ENCODE peak calls at places on chromosome 5, in four cellular contexts. One of them, this sample, is unnamed.

GRCh38 chr5:96716716-96717115 is 54.5 kb downstream of the CAST start:
- DNase-seq in K562: no peak
- DNase-seq in H1: no peak
- DNase-seq in GM12878: no peak
- DNase-seq in this sample: no peak

GRCh38 chr5:60541980-60542379 is 158.0 kb downstream of the DEPDC1B start:
- DNase-seq in K562: no peak
- DNase-seq in H1: no peak
- DNase-seq in GM12878: peak
- DNase-seq in this sample: peak

GRCh38 chr5:122138356-122138755 is 9.0 kb downstream of the ZNF474 start:
- DNase-seq in K562: no peak
- DNase-seq in H1: no peak
- DNase-seq in GM12878: no peak
- DNase-seq in this sample: no peak

GRCh38 chr5:136066705-136067271 is 38.0 kb downstream of the TGFBI start:
- DNase-seq in K562: no peak
- DNase-seq in H1: no peak
- DNase-seq in GM12878: no peak
- DNase-seq in this sample: peak

GRCh38 chr5:113047234-113047633 is 70.6 kb downstream of the DCP2 start:
- DNase-seq in K562: peak
- DNase-seq in H1: no peak
- DNase-seq in GM12878: no peak
- DNase-seq in this sample: no peak

GRCh38 chr5:176906126-176906525 is 7.0 kb upstream of the HK3 start:
- DNase-seq in K562: no peak
- DNase-seq in H1: no peak
- DNase-seq in GM12878: no peak
- DNase-seq in this sample: no peak

GRCh38 chr5:61931236-61931635 is 374.8 kb upstream of the KIF2A start:
- DNase-seq in K562: no peak
- DNase-seq in H1: no peak
- DNase-seq in GM12878: no peak
- DNase-seq in this sample: no peak

GRCh38 chr5:168076561-168076991 is 214.9 kb upstream of the WWC1 start:
- DNase-seq in K562: no peak
- DNase-seq in H1: peak
- DNase-seq in GM12878: no peak
- DNase-seq in this sample: peak

GRCh38 chr5:76114192-76114795 is 31.1 kb downstream of the SV2C start:
- DNase-seq in K562: no peak
- DNase-seq in H1: no peak
- DNase-seq in GM12878: no peak
- DNase-seq in this sample: no peak

GRCh38 chr5:159209438-159210305 is at the start of gene RNF145:
- DNase-seq in K562: peak
- DNase-seq in H1: peak
- DNase-seq in GM12878: peak
- DNase-seq in this sample: peak

GRCh38 chr5:82676663-82677062 is 398.5 kb upstream of the RPS23 start:
- DNase-seq in K562: no peak
- DNase-seq in H1: no peak
- DNase-seq in GM12878: peak
- DNase-seq in this sample: no peak

GRCh38 chr5:135016926-135017325 is 17.1 kb downstream of the PITX1 start:
- DNase-seq in K562: no peak
- DNase-seq in H1: peak
- DNase-seq in GM12878: no peak
- DNase-seq in this sample: no peak

GRCh38 chr5:107894361-107894760 is 223.6 kb upstream of the EFNA5 start:
- DNase-seq in K562: no peak
- DNase-seq in H1: no peak
- DNase-seq in GM12878: no peak
- DNase-seq in this sample: no peak

GRCh38 chr5:124740991-124741583 is 5.4 kb downstream of the ZNF608 start:
- DNase-seq in K562: no peak
- DNase-seq in H1: no peak
- DNase-seq in GM12878: no peak
- DNase-seq in this sample: no peak

GRCh38 chr5:65121880-65122436 is 353.2 kb downstream of the CWC27 start:
- DNase-seq in K562: peak
- DNase-seq in H1: no peak
- DNase-seq in GM12878: no peak
- DNase-seq in this sample: no peak

DNA sequence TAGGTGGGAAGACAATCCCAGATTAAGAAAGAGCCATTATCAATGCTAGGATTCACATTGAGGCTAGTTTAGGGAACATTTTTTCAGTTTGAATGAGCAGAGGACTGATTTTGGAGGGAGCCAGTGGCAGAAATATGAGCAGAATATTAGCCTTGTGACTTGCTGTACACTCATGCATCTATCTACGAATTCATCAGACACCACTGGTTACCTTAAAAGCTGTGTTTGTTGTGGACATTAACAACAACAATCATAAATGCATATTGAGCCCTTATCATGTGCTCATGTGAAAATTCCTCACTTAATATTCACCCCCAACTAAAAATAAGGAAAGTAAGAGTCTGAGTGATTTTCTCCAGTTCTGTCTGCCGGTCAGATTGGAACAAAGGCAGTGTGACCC is 9.9 kb upstream of the SH3TC2 start:
- DNase-seq in K562: no peak
- DNase-seq in H1: no peak
- DNase-seq in GM12878: no peak
- DNase-seq in this sample: no peak
- H3K27ac ChIP-seq in K562: no peak
- H3K27ac ChIP-seq in H1: no peak
- H3K27ac ChIP-seq in GM12878: no peak
- H3K27ac ChIP-seq in this sample: no peak

DNA sequence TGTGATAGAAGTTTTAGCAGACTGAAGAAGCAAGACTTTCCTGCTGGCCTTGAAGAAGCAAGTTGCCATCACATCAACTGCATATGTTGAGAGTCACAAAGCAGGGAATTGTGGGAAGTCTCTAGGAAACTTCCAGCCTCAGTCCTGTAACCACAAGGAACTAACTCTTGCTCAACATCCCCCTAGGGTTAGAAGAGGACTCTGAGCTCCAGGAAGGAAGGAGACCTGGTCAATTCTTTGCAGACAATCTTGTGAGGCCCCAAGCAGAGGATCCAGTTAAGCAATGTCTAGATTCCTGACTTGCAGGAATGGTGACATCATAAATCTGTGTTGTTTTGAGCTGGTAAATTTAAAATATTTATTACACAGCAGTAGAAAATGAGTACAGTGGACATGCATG is 18.6 kb upstream of the ZNF366 start:
- DNase-seq in K562: no peak
- DNase-seq in H1: no peak
- DNase-seq in GM12878: no peak
- DNase-seq in this sample: no peak
- TF ChIP-seq SP1 in K562: no peak
- TF ChIP-seq SP1 in H1: no peak
- TF ChIP-seq SP1 in GM12878: no peak
- TF ChIP-seq SP1 in this sample: no peak

GRCh38 chr5:138344887-138345622 is 7.0 kb downstream of the FAM53C start:
- DNase-seq in K562: no peak
- DNase-seq in H1: no peak
- DNase-seq in GM12878: no peak
- DNase-seq in this sample: no peak
- TF ChIP-seq HDAC2 in K562: no peak
- TF ChIP-seq HDAC2 in H1: no peak
- TF ChIP-seq HDAC2 in GM12878: no peak
- TF ChIP-seq HDAC2 in this sample: no peak

DNA sequence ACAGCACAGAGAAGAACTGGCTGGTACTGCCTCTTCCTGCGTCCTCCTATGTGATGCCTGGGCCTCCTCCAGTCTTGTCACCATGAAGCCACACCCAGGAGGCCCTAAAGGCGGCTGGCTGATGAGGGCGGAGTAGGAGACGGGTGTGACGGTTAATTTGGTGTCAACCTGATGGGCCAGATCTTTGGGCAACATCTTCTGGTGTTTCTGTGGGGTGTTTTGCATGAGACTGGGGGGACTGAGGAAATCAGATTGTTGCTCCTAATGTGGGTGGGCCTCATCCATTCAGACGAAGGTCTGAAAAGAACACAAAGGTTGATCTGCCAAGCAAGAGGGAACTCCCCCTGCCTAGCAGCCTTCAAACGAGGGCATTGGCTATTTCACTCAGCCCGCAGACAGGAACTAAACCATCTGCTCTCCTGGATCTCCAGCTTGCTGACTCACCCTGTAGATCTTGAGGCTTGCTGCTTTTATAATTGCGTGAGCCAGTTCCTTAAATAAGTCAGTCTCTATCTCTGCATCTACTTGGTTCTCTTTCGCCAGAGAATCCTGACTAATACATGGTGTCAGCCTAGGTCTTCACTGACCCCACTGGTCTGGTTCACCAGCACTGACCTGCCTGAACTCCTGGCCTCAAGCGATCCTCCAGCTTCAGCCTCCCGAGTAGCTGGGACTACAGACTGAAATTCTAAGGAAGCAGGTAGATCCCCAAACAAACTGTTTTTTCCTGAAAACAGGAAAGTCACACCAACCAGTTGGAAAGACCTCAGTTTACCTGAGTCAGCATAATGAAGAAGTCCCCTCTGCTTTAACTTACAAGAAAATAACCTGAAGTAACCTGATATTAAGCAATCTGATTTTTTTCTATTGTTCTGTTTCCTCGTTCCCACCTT is 12.8 kb upstream of the ZFP62 start:
- DNase-seq in K562: peak
- DNase-seq in H1: no peak
- DNase-seq in GM12878: peak
- DNase-seq in this sample: no peak
- H3K27ac ChIP-seq in K562: peak
- H3K27ac ChIP-seq in H1: no peak
- H3K27ac ChIP-seq in GM12878: no peak
- H3K27ac ChIP-seq in this sample: no peak

DNA sequence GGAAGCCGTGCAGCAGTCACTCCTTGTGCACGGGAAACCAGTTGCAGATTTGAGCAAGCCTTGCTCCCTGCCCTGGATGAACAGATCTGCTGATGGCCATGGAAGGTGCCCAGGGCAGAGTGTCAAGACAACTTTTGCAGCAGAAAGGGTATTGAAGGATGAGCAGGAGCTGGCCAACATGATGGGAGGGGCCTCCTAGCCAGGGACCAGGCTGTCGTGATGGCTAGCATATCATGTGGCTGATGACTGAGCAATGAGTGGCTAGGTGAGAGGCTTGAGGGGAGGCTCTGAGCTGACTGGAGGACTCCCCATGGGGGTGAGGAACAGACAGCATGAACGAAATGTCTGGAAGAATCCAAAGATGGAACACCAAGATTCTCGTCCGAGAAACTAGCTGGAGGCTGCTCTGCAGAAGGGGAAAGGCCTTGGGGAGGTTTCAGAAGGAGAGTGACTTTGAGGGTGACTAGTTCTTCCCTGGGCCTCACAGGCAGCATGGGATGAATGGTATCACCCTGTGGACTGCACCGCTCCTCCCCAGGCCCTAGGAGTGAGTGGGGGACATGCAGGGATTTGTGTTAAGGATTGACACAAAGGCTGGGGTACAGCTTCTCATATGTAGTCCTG is 18.5 kb downstream of the PPARGC1B start:
- DNase-seq in K562: no peak
- DNase-seq in H1: no peak
- DNase-seq in GM12878: no peak
- DNase-seq in this sample: no peak
- TF ChIP-seq SP1 in K562: no peak
- TF ChIP-seq SP1 in H1: no peak
- TF ChIP-seq SP1 in GM12878: no peak
- TF ChIP-seq SP1 in this sample: no peak

DNA sequence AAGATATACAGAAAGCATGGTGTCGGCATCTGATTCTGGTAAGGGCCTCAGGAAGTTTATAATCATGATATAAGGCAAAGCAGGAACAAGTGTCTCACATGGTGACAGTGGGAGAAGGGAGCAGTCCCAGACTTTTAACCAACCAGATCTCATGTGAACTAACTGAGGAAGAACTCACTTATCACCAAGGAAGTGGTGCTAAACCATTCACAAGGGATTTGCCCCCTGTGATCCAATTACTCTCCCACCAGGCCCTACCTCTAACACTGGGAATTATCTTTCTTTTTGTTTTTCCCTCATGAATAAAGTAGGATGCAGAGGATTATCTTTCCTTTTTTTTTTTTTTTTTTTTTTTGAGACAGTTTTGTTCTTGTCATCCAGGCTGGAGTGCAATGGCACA is 123.4 kb upstream of the LRRTM2 start:
- DNase-seq in K562: no peak
- DNase-seq in H1: no peak
- DNase-seq in GM12878: no peak
- DNase-seq in this sample: no peak
- TF ChIP-seq HDAC2 in K562: no peak
- TF ChIP-seq HDAC2 in H1: no peak
- TF ChIP-seq HDAC2 in GM12878: no peak
- TF ChIP-seq HDAC2 in this sample: no peak

GRCh38 chr5:157626831-157627230 is 25.4 kb downstream of the SOX30 start:
- DNase-seq in K562: no peak
- DNase-seq in H1: no peak
- DNase-seq in GM12878: no peak
- DNase-seq in this sample: no peak
- H3K27ac ChIP-seq in K562: no peak
- H3K27ac ChIP-seq in H1: no peak
- H3K27ac ChIP-seq in GM12878: no peak
- H3K27ac ChIP-seq in this sample: no peak

GRCh38 chr5:138573223-138573622 is 2.0 kb downstream of the HSPA9 start:
- DNase-seq in K562: no peak
- DNase-seq in H1: no peak
- DNase-seq in GM12878: no peak
- DNase-seq in this sample: no peak

GRCh38 chr5:138568061-138568824 is 7.0 kb downstream of the HSPA9 start:
- DNase-seq in K562: no peak
- DNase-seq in H1: no peak
- DNase-seq in GM12878: no peak
- DNase-seq in this sample: no peak

GRCh38 chr5:138573949-138574670 is 1.1 kb downstream of the HSPA9 start:
- DNase-seq in K562: no peak
- DNase-seq in H1: no peak
- DNase-seq in GM12878: no peak
- DNase-seq in this sample: no peak

GRCh38 chr5:138569759-138570158 is 5.4 kb downstream of the HSPA9 start:
- DNase-seq in K562: no peak
- DNase-seq in H1: no peak
- DNase-seq in GM12878: no peak
- DNase-seq in this sample: no peak

DNA sequence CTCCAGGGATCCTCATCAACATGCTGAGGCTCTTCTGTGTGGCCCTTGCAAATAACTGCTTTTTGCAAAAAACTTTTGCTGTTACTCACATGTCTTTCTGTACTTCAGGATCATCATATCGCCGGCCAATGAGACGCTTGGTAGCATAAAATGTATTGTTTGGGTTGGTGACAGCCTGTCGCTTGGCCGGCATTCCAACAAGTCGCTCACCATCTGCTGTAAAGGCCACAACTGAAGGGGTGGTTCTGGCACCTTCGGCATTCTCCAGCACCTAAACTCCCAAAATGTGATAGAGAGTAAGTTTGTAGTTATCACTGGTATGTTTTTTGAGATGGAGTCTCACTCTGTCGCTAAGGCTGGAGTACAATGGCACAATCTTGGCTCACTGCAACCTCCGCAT is 4.3 kb downstream of the HSPA9 start:
- DNase-seq in K562: no peak
- DNase-seq in H1: no peak
- DNase-seq in GM12878: no peak
- DNase-seq in this sample: no peak
- TF ChIP-seq SP1 in K562: no peak
- TF ChIP-seq SP1 in H1: no peak
- TF ChIP-seq SP1 in GM12878: no peak
- TF ChIP-seq SP1 in this sample: no peak

GRCh38 chr5:88787856-88788255 is 95.1 kb downstream of the MEF2C start:
- DNase-seq in K562: no peak
- DNase-seq in H1: no peak
- DNase-seq in GM12878: no peak
- DNase-seq in this sample: no peak
- TF ChIP-seq HDAC2 in K562: no peak
- TF ChIP-seq HDAC2 in H1: no peak
- TF ChIP-seq HDAC2 in GM12878: no peak
- TF ChIP-seq HDAC2 in this sample: no peak